ENCODE peak calls at places on chromosome 2, in five cellular contexts. J, W, E, D and Y are unnamed samples.

GRCh38 chr2:161586517-161587167 is 37.6 kb upstream of the SLC4A10 start:
- DNase-seq in D (peak), W (peak), J (peak), E (no peak), Y (no peak)

GRCh38 chr2:144629937-144630336 is 110.0 kb upstream of the ZEB2 start:
- DNase-seq in D (no peak), W (no peak), J (no peak), E (no peak), Y (no peak)

GRCh38 chr2:232307854-232308253 is 70.7 kb upstream of the ALPP start:
- DNase-seq in D (no peak), E (no peak), W (no peak), J (no peak), Y (no peak)

GRCh38 chr2:71505770-71506140 is 52.4 kb downstream of the DYSF start:
- DNase-seq in W (no peak), D (no peak), E (no peak), J (no peak), Y (no peak)

GRCh38 chr2:20182241-20182931 is 42.5 kb downstream of the SDC1 start:
- DNase-seq in E (peak), D (peak), J (peak), W (no peak), Y (no peak)

GRCh38 chr2:222427606-222428320 is 3.4 kb downstream of the SGPP2 start:
- DNase-seq in D (peak), E (no peak), W (no peak), J (peak), Y (no peak)

GRCh38 chr2:211351998-211352397 is 795.6 kb downstream of the CPS1 start:
- DNase-seq in E (no peak), W (no peak), J (peak), D (peak), Y (no peak)

GRCh38 chr2:149040451-149040850 is 2.0 kb downstream of the LYPD6B start:
- DNase-seq in W (no peak), D (peak), J (no peak), E (no peak), Y (no peak)

GRCh38 chr2:16026816-16027501 is 86.6 kb downstream of the MYCN start:
- DNase-seq in W (no peak), J (no peak), D (no peak), E (no peak), Y (no peak)

GRCh38 chr2:141957827-141958440 is 172.9 kb downstream of the LRP1B start:
- DNase-seq in E (no peak), W (no peak), D (peak), J (peak), Y (no peak)

GRCh38 chr2:207055254-207055653 is 110.5 kb downstream of the KLF7 start:
- DNase-seq in D (no peak), J (no peak), W (no peak), E (no peak), Y (no peak)

GRCh38 chr2:75186829-75187228 is 12.5 kb downstream of the TACR1 start:
- DNase-seq in D (no peak), W (no peak), E (no peak), J (no peak), Y (no peak)

GRCh38 chr2:230717595-230717994 is 5.0 kb downstream of the CAB39 start:
- DNase-seq in D (no peak), E (no peak), J (no peak), W (no peak), Y (no peak)

GRCh38 chr2:154307007-154307406 is 391.5 kb upstream of the KCNJ3 start:
- DNase-seq in W (no peak), D (no peak), E (no peak), J (no peak), Y (peak)

GRCh38 chr2:234198976-234199375 is 148.5 kb downstream of the SPP2 start:
- DNase-seq in E (no peak), J (no peak), W (no peak), D (no peak), Y (no peak)

GRCh38 chr2:118954297-118955060 is 12.5 kb downstream of the MARCO start:
- DNase-seq in E (no peak), D (peak), J (peak), W (no peak), Y (no peak)

GRCh38 chr2:128746356-128746755 is 427.7 kb upstream of the HS6ST1 start:
- DNase-seq in D (peak), E (no peak), W (no peak), J (peak), Y (no peak)

GRCh38 chr2:162243305-162243693 is at the start of gene FAP:
- DNase-seq in D (no peak), J (no peak), W (peak), E (no peak), Y (no peak)

GRCh38 chr2:636649-637405 is 40.4 kb downstream of the TMEM18 start:
- DNase-seq in D (peak), E (peak), W (peak), J (peak), Y (peak)
- H3K4me3 ChIP-seq in D (no peak), E (peak), W (no peak), J (no peak), Y (no peak)

GRCh38 chr2:18976112-18976961 is 382.1 kb downstream of the OSR1 start:
- DNase-seq in J (peak), E (no peak), W (peak), D (no peak), Y (no peak)
- H3K4me3 ChIP-seq in J (no peak), E (no peak), W (peak), D (no peak), Y (no peak)

DNA sequence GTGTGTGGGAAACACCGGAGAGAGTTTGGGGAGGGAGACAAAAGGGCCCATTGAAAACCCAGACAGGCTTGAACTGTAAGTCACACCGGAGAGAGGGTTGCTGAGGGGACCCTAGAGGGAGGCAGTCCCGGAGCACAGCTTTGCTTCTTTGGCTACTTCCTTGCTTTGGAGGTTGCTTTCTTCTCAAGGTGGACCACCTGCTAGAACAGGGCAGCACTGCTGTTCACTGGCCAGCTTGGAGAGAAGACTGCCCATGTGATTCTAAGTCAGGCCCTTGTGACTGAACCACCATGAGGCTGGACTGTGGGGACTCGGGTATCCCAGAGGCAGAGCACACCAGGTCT is 4.4 kb downstream of the ACTG2 start:
- DNase-seq in W (no peak), J (no peak), E (no peak), D (no peak), Y (no peak)
- H3K4me3 ChIP-seq in W (no peak), J (no peak), E (no peak), D (no peak), Y (no peak)

DNA sequence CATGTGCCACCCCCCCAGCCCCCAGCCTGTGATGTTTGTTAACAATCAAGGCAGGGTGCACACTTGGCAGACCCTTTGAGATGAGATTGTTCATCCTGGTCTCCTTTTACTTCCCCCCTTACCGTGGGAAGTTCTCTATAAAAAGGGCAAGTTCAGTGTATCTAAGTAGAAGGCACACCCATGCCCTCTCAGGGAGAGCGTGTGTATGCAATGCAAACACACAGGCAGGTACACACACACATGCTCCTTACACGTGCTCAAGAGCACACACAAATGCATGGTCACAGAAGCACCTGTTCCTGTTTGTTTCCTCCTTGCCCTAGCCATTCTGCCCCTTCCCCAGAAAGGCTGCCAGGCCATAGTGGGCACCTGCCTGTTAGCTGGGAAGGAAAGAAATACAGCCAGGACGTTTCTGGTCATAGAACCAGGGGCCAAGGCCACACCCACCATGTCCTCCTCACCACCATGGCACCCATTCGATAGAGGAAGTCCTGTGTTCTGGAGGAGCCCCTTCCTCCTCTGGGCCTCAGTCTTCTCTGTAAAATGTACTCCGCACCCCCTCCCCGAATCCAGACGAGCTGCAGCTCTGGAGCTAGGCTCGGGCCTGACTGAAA is 3.1 kb downstream of the ATOH8 start:
- DNase-seq in D (no peak), J (no peak), E (no peak), W (no peak), Y (no peak)
- H3K4me3 ChIP-seq in D (no peak), J (no peak), E (peak), W (no peak), Y (no peak)